ENCODE peak calls at places on chromosome 11, in four cellular contexts. One of them, this sample, is unnamed.

GRCh38 chr11:120520091-120520822 is 8.7 kb downstream of the GRIK4 start:
- DNase-seq in H1: no peak
- DNase-seq in HCT116: no peak
- DNase-seq in K562: no peak
- DNase-seq in this sample: no peak

GRCh38 chr11:115238086-115238485 is 266.1 kb downstream of the CADM1 start:
- DNase-seq in H1: no peak
- DNase-seq in HCT116: no peak
- DNase-seq in K562: no peak
- DNase-seq in this sample: no peak

GRCh38 chr11:95750101-95750500 is 39.5 kb downstream of the FAM76B start:
- DNase-seq in H1: no peak
- DNase-seq in HCT116: no peak
- DNase-seq in K562: no peak
- DNase-seq in this sample: no peak

GRCh38 chr11:83473771-83474170 is 187.6 kb upstream of the CCDC90B start:
- DNase-seq in H1: no peak
- DNase-seq in HCT116: no peak
- DNase-seq in K562: no peak
- DNase-seq in this sample: no peak

GRCh38 chr11:12806113-12806512 is 131.9 kb downstream of the TEAD1 start:
- DNase-seq in H1: no peak
- DNase-seq in HCT116: no peak
- DNase-seq in K562: no peak
- DNase-seq in this sample: no peak

GRCh38 chr11:66936326-66936725 is 21.9 kb downstream of the PC start:
- DNase-seq in H1: no peak
- DNase-seq in HCT116: no peak
- DNase-seq in K562: no peak
- DNase-seq in this sample: peak; percentile 50

GRCh38 chr11:118180300-118180703 is 3.9 kb upstream of the SCN2B start:
- DNase-seq in H1: no peak
- DNase-seq in HCT116: peak; percentile 55
- DNase-seq in K562: no peak
- DNase-seq in this sample: peak; percentile 59

GRCh38 chr11:47783087-47783610 is 16.0 kb upstream of the FNBP4 start:
- DNase-seq in H1: no peak
- DNase-seq in HCT116: no peak
- DNase-seq in K562: no peak
- DNase-seq in this sample: no peak

GRCh38 chr11:9017773-9018172 is 14.0 kb upstream of the NRIP3 start:
- DNase-seq in H1: no peak
- DNase-seq in HCT116: no peak
- DNase-seq in K562: no peak
- DNase-seq in this sample: no peak

GRCh38 chr11:13358871-13359270 is 81.3 kb downstream of the BMAL1 start:
- DNase-seq in H1: no peak
- DNase-seq in HCT116: no peak
- DNase-seq in K562: no peak
- DNase-seq in this sample: no peak

GRCh38 chr11:76642341-76642740 is 28.2 kb downstream of the LRRC32 start:
- DNase-seq in H1: no peak
- DNase-seq in HCT116: no peak
- DNase-seq in K562: no peak
- DNase-seq in this sample: no peak

GRCh38 chr11:45942381-45942780 is 19.9 kb downstream of the LARGE2 start:
- DNase-seq in H1: no peak
- DNase-seq in HCT116: no peak
- DNase-seq in K562: no peak
- DNase-seq in this sample: no peak

GRCh38 chr11:69086152-69086551 is 37.4 kb downstream of the TPCN2 start:
- DNase-seq in H1: no peak
- DNase-seq in HCT116: no peak
- DNase-seq in K562: no peak
- DNase-seq in this sample: no peak

GRCh38 chr11:22476589-22476988 is 138.4 kb downstream of the SLC17A6 start:
- DNase-seq in H1: no peak
- DNase-seq in HCT116: no peak
- DNase-seq in K562: no peak
- DNase-seq in this sample: no peak

GRCh38 chr11:45593992-45594391 is 71.4 kb downstream of the CHST1 start:
- DNase-seq in H1: no peak
- DNase-seq in HCT116: peak; percentile 39
- DNase-seq in K562: peak; percentile 56
- DNase-seq in this sample: no peak

GRCh38 chr11:95282337-95282751 is 51.3 kb upstream of the SESN3 start:
- DNase-seq in H1: no peak
- DNase-seq in HCT116: no peak
- DNase-seq in K562: no peak
- DNase-seq in this sample: peak; percentile 84

GRCh38 chr11:8652140-8652539 is 30.3 kb downstream of the TRIM66 start:
- DNase-seq in H1: no peak
- DNase-seq in HCT116: no peak
- DNase-seq in K562: no peak
- DNase-seq in this sample: no peak

GRCh38 chr11:15190611-15191010 is 75.9 kb downstream of the INSC start:
- DNase-seq in H1: no peak
- DNase-seq in HCT116: no peak
- DNase-seq in K562: no peak
- DNase-seq in this sample: no peak

GRCh38 chr11:46845440-46845739 is 690 bp downstream of the CKAP5 start:
- DNase-seq in H1: no peak
- DNase-seq in HCT116: no peak
- DNase-seq in K562: no peak
- DNase-seq in this sample: no peak

GRCh38 chr11:12598330-12599256 is 75.6 kb upstream of the TEAD1 start:
- DNase-seq in H1: no peak
- DNase-seq in HCT116: no peak
- DNase-seq in K562: no peak
- DNase-seq in this sample: no peak

GRCh38 chr11:61816736-61817455 is at the start of gene FADS1:
- DNase-seq in H1: peak; percentile 89
- DNase-seq in HCT116: peak; percentile 91
- DNase-seq in K562: peak; percentile 96
- DNase-seq in this sample: peak; percentile 95

GRCh38 chr11:18347471-18348125 is 25.2 kb downstream of the GTF2H1 start:
- DNase-seq in H1: no peak
- DNase-seq in HCT116: no peak
- DNase-seq in K562: no peak
- DNase-seq in this sample: no peak

GRCh38 chr11:107821199-107821926 is 37.2 kb downstream of the SLC35F2 start:
- DNase-seq in H1: no peak
- DNase-seq in HCT116: no peak
- DNase-seq in K562: no peak
- DNase-seq in this sample: no peak

GRCh38 chr11:111046291-111046690 is 199.2 kb upstream of the POU2AF2 start:
- DNase-seq in H1: no peak
- DNase-seq in HCT116: no peak
- DNase-seq in K562: no peak
- DNase-seq in this sample: no peak

GRCh38 chr11:34234086-34234740 is 123.6 kb downstream of the ABTB2 start:
- DNase-seq in H1: peak; percentile 69
- DNase-seq in HCT116: peak; percentile 64
- DNase-seq in K562: peak; percentile 33
- DNase-seq in this sample: no peak

GRCh38 chr11:15969281-15969680 is 387.1 kb downstream of the SOX6 start:
- DNase-seq in H1: no peak
- DNase-seq in HCT116: no peak
- DNase-seq in K562: peak; percentile 67
- DNase-seq in this sample: peak; percentile 43

GRCh38 chr11:112734207-112734606 is 227.0 kb upstream of the NCAM1 start:
- DNase-seq in H1: no peak
- DNase-seq in HCT116: no peak
- DNase-seq in K562: peak; percentile 11
- DNase-seq in this sample: no peak

GRCh38 chr11:46429709-46430108 is 38.1 kb upstream of the CHRM4 start:
- DNase-seq in H1: no peak
- DNase-seq in HCT116: no peak
- DNase-seq in K562: no peak
- DNase-seq in this sample: no peak

GRCh38 chr11:35058318-35058717 is 80.7 kb upstream of the CD44 start:
- DNase-seq in H1: no peak
- DNase-seq in HCT116: no peak
- DNase-seq in K562: no peak
- DNase-seq in this sample: no peak

GRCh38 chr11:61378713-61379313 is 13.6 kb upstream of the TMEM216 start:
- DNase-seq in H1: no peak
- DNase-seq in HCT116: no peak
- DNase-seq in K562: no peak
- DNase-seq in this sample: peak; percentile 49

GRCh38 chr11:71120346-71120963 is 131.9 kb downstream of the SHANK2 start:
- DNase-seq in H1: peak; percentile 73
- DNase-seq in HCT116: peak; percentile 24
- DNase-seq in K562: no peak
- DNase-seq in this sample: peak; percentile 38

DNA sequence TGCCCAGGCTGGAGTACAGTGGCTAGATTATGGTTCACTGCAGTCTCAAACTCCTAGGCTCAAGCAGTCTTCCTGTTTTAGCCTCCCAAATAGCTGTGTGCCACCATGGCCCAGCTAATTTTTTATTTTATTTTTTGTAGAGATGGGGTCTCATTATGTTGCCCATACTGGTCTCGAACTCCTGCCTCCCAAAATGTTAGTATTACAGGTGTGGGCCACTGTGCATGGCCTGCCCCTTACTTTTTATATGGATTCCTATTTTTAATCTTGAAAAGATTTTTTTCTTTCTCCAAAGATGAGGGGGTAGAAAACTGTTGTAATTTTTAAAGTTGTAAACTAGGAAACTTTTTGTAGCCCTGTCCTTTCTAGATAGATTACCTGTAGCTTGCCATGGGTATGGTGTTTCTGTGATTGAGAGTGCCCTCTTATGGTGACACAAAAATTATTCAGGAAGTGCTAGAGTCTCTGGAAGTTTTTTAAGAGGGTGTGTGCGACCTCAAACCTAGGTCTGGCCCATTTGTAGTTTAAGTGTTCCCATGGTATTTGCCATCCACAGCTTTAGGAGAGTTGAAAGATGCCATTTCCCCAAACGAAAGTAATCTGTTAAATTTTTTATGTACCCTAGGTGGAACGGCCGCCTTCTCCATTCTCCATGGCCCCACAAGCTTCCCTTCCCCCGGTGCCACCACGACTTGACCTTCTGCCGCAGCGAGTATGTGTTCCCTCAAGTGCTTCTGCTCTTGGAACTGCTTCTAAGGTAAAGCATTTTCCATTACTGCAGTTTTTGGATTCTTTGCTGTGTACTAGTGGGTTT is 32.4 kb downstream of the MCAM start:
- DNase-seq in H1: no peak
- DNase-seq in HCT116: peak; percentile 32
- DNase-seq in K562: no peak
- DNase-seq in this sample: peak; percentile 34
- TF ChIP-seq YY1 in H1: no peak
- TF ChIP-seq YY1 in HCT116: no peak
- TF ChIP-seq YY1 in K562: no peak
- TF ChIP-seq YY1 in this sample: no peak

GRCh38 chr11:85810521-85810870 is 445 bp downstream of the SYTL2 start:
- DNase-seq in H1: no peak
- DNase-seq in HCT116: no peak
- DNase-seq in K562: no peak
- DNase-seq in this sample: no peak

GRCh38 chr11:85815186-85815911 is 4.4 kb upstream of the SYTL2 start:
- DNase-seq in H1: no peak
- DNase-seq in HCT116: no peak
- DNase-seq in K562: no peak
- DNase-seq in this sample: no peak

GRCh38 chr11:85811624-85812023 is 683 bp upstream of the SYTL2 start:
- DNase-seq in H1: no peak
- DNase-seq in HCT116: no peak
- DNase-seq in K562: no peak
- DNase-seq in this sample: no peak

GRCh38 chr11:85810871-85811611 is at the start of gene SYTL2:
- DNase-seq in H1: no peak
- DNase-seq in HCT116: no peak
- DNase-seq in K562: peak; percentile 85
- DNase-seq in this sample: peak; percentile 6

DNA sequence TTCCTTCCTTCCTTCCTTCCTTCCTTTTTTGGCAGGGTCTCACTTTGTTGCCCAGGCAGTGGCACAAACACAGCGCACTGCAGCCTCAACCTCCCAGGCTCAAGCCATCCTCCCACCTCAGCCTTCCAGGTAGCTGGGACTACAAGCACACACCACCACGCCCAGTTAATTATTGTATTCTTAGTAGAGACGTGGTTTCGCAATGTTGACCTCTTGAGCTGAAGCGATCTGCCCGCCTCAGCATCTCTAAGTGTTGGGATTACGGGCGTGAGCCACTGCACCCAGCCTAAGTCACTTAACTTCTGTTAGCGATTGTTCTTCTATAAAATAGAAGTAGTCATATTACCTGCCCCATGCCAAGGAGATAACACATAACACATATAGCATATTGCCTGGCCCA is 2.8 kb upstream of the SYTL2 start:
- DNase-seq in H1: no peak
- DNase-seq in HCT116: no peak
- DNase-seq in K562: no peak
- DNase-seq in this sample: peak; percentile 9
- TF ChIP-seq YY1 in H1: no peak
- TF ChIP-seq YY1 in HCT116: no peak
- TF ChIP-seq YY1 in K562: no peak
- TF ChIP-seq YY1 in this sample: no peak

DNA sequence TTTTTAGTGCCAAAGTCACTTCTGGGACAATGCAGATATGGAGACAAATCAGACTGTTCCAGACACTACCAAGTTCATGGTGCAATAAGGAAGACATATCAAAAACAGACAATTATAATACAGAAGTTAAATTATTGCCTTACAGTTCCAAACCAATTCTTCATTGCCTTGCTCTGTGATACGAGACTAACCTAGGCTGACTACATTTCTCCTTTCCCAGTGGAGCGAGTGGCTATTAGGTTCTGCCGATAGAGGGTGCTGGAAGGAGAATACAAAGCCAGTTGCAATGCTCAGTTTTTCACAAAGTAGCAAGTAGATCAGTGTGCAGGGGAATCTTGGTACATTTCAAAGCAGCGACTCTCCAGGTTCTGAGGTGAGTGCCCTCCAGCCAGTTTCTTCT is 67.8 kb downstream of the FAM168A start:
- DNase-seq in H1: peak; percentile 10
- DNase-seq in HCT116: no peak
- DNase-seq in K562: peak; percentile 20
- DNase-seq in this sample: no peak
- TF ChIP-seq YY1 in H1: no peak
- TF ChIP-seq YY1 in HCT116: no peak
- TF ChIP-seq YY1 in K562: no peak
- TF ChIP-seq YY1 in this sample: no peak

GRCh38 chr11:41058138-41058537 is 401.3 kb downstream of the LRRC4C start:
- DNase-seq in H1: no peak
- DNase-seq in HCT116: no peak
- DNase-seq in K562: no peak
- DNase-seq in this sample: no peak
- TF ChIP-seq YY1 in H1: no peak
- TF ChIP-seq YY1 in HCT116: no peak
- TF ChIP-seq YY1 in K562: no peak
- TF ChIP-seq YY1 in this sample: no peak

This sample was measured in HepG2.